ENCODE peak calls at places on chromosomes 7 and 10, in nine cellular contexts. H is ovary; V is naive thymus-derived CD4-positive, alpha-beta T cell; Y is neuronal stem cell; F is adipocyte; D is adrenal gland; Z is left ventricle myocardium inferior; K is CD8-positive, alpha-beta T cell; W is DND-41. A is an unnamed sample.
A peak's percentile ranks its signal among the peaks of the same experiment; 100 is the strongest.

GRCh38 chr7:16367115-16367514 is 54.2 kb downstream of the CRPPA start:
- DNase-seq in W (no peak), Z (no peak), K (no peak), V (no peak), D (no peak), H (no peak), F (no peak), Y (no peak), A (no peak)

GRCh38 chr10:10727812-10728211 is 289.9 kb upstream of the CELF2 start:
- DNase-seq in W (no peak), Z (no peak), Y (no peak), F (no peak), K (no peak), V (no peak), D (no peak), H (no peak), A (no peak)

GRCh38 chr7:27756298-27756697 is 16.3 kb downstream of the TAX1BP1 start:
- DNase-seq in F (no peak), K (no peak), Z (no peak), V (no peak), W (no peak), H (no peak), Y (no peak), D (no peak), A (no peak)

GRCh38 chr7:7315851-7316250 is 133.5 kb downstream of the C1GALT1 start:
- DNase-seq in V (no peak), F (no peak), W (no peak), D (no peak), Y (no peak), H (no peak), K (no peak), Z (no peak), A (no peak)

GRCh38 chr10:70906031-70906804 is 17.9 kb upstream of the PCBD1 start:
- DNase-seq in V (no peak), F (no peak), K (no peak), Y (no peak), H (no peak), D (no peak), W (no peak), Z (no peak), A (no peak)

GRCh38 chr7:128427289-128427891 is 17.6 kb upstream of the IMPDH1 start:
- DNase-seq in W (peak; percentile 23), D (no peak), F (peak; percentile 89), Y (peak; percentile 61), Z (no peak), V (peak; percentile 54), K (no peak), H (peak; percentile 37), A (no peak)

GRCh38 chr10:102624751-102625330 is 19.4 kb upstream of the TRIM8 start:
- DNase-seq in D (no peak), H (no peak), K (no peak), W (no peak), Z (peak; percentile 2), V (no peak), F (peak; percentile 29), Y (no peak), A (no peak)

GRCh38 chr10:132408823-132409666 is 12.0 kb downstream of the PWWP2B start:
- DNase-seq in H (no peak), Z (no peak), V (no peak), W (no peak), F (no peak), K (no peak), Y (no peak), D (peak; percentile 63), A (peak; percentile 88)

GRCh38 chr10:60853672-60854071 is 75.4 kb downstream of the CDK1 start:
- DNase-seq in Y (no peak), D (no peak), Z (no peak), F (no peak), W (no peak), K (no peak), V (no peak), H (no peak), A (no peak)

GRCh38 chr7:44103941-44104879 is at the start of gene AEBP1:
- DNase-seq in W (peak; percentile 82), Y (peak; percentile 30), K (no peak), H (peak; percentile 66), F (peak; percentile 74), V (peak; percentile 26), D (no peak), Z (no peak), A (no peak)

DNA sequence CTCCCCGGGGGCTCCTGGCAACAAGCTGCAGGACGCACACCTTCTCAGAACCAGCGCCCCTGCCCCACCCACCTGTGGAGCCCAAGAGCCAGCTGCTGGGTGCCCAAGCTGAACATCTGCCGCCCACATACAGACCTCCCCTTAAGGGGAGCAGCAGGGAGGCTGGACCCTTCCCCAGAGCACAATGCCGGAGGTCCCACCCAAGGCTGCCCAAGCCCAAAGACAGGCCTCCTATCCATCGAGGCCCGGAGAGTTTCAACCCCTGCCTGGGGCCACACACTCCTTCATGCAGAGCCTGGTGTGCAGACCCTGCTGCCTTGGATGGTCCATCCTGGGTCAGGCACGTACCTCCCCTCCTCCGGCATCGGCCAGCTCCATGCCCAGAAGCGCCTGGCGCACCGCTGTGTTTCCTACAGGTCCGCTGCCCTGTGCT is 48.7 kb downstream of the VIPR2 start:
- DNase-seq in Z (no peak), H (peak; percentile 10), F (no peak), W (no peak), V (no peak), D (no peak), Y (no peak), K (no peak), A (peak; percentile 49)
- H3K4me1 ChIP-seq in Z (peaks cover 74% of the 10 kb centered on the region), H (peaks cover 14% of the 10 kb centered on the region), F (peaks cover 10% of the 10 kb centered on the region), W (no peaks in the 10 kb centered on the region), V (no peaks in the 10 kb centered on the region), D (no peaks in the 10 kb centered on the region), Y (no peaks in the 10 kb centered on the region), K (no peaks in the 10 kb centered on the region), A (no peaks in the 10 kb centered on the region)

GRCh38 chr10:80412521-80412920 is 4.2 kb downstream of the PRXL2A start:
- DNase-seq in V (no peak), Z (no peak), W (no peak), K (no peak), H (no peak), D (no peak), F (no peak), Y (no peak), A (no peak)

GRCh38 chr10:80410578-80411145 is 2.3 kb downstream of the PRXL2A start:
- DNase-seq in K (no peak), Y (no peak), Z (no peak), V (no peak), H (no peak), D (no peak), W (no peak), F (no peak), A (no peak)

GRCh38 chr10:80413152-80413996 is 5.0 kb downstream of the PRXL2A start:
- DNase-seq in H (no peak), F (peak; percentile 96), Y (no peak), W (no peak), D (peak; percentile 33), V (no peak), K (no peak), Z (no peak), A (no peak)

GRCh38 chr10:80411267-80411668 is 2.9 kb downstream of the PRXL2A start:
- DNase-seq in W (no peak), D (peak; percentile 43), V (no peak), Z (peak; percentile 48), H (no peak), Y (no peak), K (no peak), F (peak; percentile 19), A (peak; percentile 29)

GRCh38 chr10:80411681-80412230 is 3.4 kb downstream of the PRXL2A start:
- DNase-seq in W (no peak), Y (no peak), F (no peak), K (no peak), Z (no peak), D (no peak), V (no peak), H (no peak), A (no peak)
- H3K4me1 ChIP-seq in W (peaks cover 39% of the 10 kb centered on the region), Y (peaks cover 18% of the 10 kb centered on the region), F (peaks cover 69% of the 10 kb centered on the region), K (peaks cover 4% of the 10 kb centered on the region), Z (peaks cover 91% of the 10 kb centered on the region), D (no peaks in the 10 kb centered on the region), V (no peaks in the 10 kb centered on the region), H (peaks cover 30% of the 10 kb centered on the region), A (peaks cover 14% of the 10 kb centered on the region)

DNA sequence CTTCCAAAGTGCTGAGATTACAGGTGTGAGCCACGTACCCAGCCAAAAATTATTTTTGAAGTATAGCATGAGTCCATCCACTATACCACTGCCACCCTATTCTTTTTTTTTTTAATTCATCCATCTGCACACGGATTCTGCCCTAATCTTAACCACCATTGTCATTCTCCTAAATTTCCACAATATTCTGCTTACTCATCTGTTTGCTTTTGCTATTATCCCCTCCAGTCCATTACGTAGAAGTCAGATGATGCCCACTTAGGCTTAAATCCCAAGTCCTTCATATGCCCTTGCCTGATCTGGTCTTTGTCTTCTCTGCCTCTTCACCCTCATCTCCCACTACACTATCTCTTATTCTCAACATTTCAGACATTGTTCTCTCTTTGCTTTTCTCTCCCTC is 86.7 kb downstream of the MMRN2 start:
- DNase-seq in W (no peak), D (no peak), H (no peak), Z (no peak), V (no peak), K (no peak), F (no peak), Y (no peak), A (no peak)
- H3K4me1 ChIP-seq in W (no peaks in the 10 kb centered on the region), D (peaks cover 5% of the 10 kb centered on the region), H (peaks cover 5% of the 10 kb centered on the region), Z (peaks cover 58% of the 10 kb centered on the region), V (no peaks in the 10 kb centered on the region), K (no peaks in the 10 kb centered on the region), F (no peaks in the 10 kb centered on the region), Y (peaks cover 13% of the 10 kb centered on the region), A (no peaks in the 10 kb centered on the region)

DNA sequence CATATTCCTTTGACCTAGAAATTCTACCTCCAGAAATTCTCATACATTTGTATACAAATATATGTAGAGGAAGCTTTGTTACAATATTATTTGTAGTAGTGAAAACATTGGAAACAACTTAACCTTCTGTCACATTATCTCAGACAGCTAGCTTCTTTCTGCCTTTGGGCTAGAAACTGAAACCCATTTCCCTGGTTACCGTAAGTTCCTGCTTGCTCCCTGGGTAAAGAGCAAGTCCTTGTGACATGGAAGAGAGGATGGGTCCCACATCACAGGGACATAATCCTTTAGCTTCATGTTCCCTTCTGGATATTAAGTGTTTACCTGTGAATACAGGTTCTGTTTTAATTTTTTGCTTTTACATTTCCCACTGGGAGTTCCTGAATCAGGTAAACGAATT is 41.7 kb downstream of the KLHDC10 start:
- DNase-seq in V (no peak), W (no peak), H (no peak), F (no peak), K (no peak), Z (no peak), Y (no peak), D (no peak), A (no peak)
- H3K4me1 ChIP-seq in V (no peaks in the 10 kb centered on the region), W (no peaks in the 10 kb centered on the region), H (no peaks in the 10 kb centered on the region), F (no peaks in the 10 kb centered on the region), K (no peaks in the 10 kb centered on the region), Z (no peaks in the 10 kb centered on the region), Y (no peaks in the 10 kb centered on the region), D (no peaks in the 10 kb centered on the region), A (peaks cover 6% of the 10 kb centered on the region)

DNA sequence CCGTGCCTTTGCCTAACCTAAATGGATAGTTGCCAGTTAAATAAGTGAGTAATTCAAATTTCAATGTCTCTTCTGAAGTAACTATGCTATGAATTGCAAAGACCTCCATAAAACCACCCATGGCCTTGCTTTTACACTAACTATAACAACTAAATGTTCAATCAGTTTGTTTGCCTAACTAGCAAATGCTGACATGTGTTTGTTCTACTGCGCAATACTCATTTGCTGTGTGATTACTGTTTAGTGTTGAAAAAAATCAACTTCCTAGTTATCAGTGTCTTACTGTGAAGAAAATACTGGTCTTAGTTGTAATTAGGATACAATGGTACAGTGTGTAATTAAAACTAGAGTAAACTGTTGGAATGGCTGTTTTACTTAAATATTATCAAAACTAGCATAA is 47.3 kb upstream of the GATAD1 start:
- DNase-seq in D (no peak), W (no peak), K (no peak), F (no peak), Z (no peak), V (no peak), H (no peak), Y (no peak), A (no peak)
- H3K4me1 ChIP-seq in D (no peaks in the 10 kb centered on the region), W (no peaks in the 10 kb centered on the region), K (peaks cover 17% of the 10 kb centered on the region), F (peaks cover 27% of the 10 kb centered on the region), Z (no peaks in the 10 kb centered on the region), V (peaks cover 12% of the 10 kb centered on the region), H (no peaks in the 10 kb centered on the region), Y (no peaks in the 10 kb centered on the region), A (no peaks in the 10 kb centered on the region)

A was measured in pancreas.